ENCODE peak calls at places on chromosome 6, in six cellular contexts. One of them, this sample, is unnamed.

GRCh38 chr6:87706187-87706966 is 4.3 kb upstream of the AKIRIN2 start:
- DNase-seq in G401: no peak
- DNase-seq in T-cell: no peak
- DNase-seq in T-helper 1 cell: no peak
- DNase-seq in hypothalamus: no peak
- DNase-seq in GM20000: no peak
- DNase-seq in this sample: no peak

GRCh38 chr6:135066806-135067205 is 12.2 kb upstream of the HBS1L start:
- DNase-seq in G401: no peak
- DNase-seq in T-cell: no peak
- DNase-seq in T-helper 1 cell: no peak
- DNase-seq in hypothalamus: no peak
- DNase-seq in GM20000: no peak
- DNase-seq in this sample: no peak

GRCh38 chr6:74507649-74508048 is 698.2 kb downstream of the COL12A1 start:
- DNase-seq in G401: no peak
- DNase-seq in T-cell: no peak
- DNase-seq in T-helper 1 cell: no peak
- DNase-seq in hypothalamus: no peak
- DNase-seq in GM20000: no peak
- DNase-seq in this sample: no peak

GRCh38 chr6:88492824-88493223 is 326.7 kb upstream of the CNR1 start:
- DNase-seq in G401: peak
- DNase-seq in T-cell: no peak
- DNase-seq in T-helper 1 cell: no peak
- DNase-seq in hypothalamus: no peak
- DNase-seq in GM20000: no peak
- DNase-seq in this sample: no peak

GRCh38 chr6:53734473-53735299 is 60.1 kb upstream of the LRRC1 start:
- DNase-seq in G401: no peak
- DNase-seq in T-cell: no peak
- DNase-seq in T-helper 1 cell: peak
- DNase-seq in hypothalamus: no peak
- DNase-seq in GM20000: peak
- DNase-seq in this sample: peak

GRCh38 chr6:140790109-140790508 is 1342.6 kb upstream of the GJE1 start:
- DNase-seq in G401: no peak
- DNase-seq in T-cell: no peak
- DNase-seq in T-helper 1 cell: no peak
- DNase-seq in hypothalamus: no peak
- DNase-seq in GM20000: no peak
- DNase-seq in this sample: no peak

GRCh38 chr6:119076966-119077642 is 1.4 kb downstream of the FAM184A start:
- DNase-seq in G401: peak
- DNase-seq in T-cell: no peak
- DNase-seq in T-helper 1 cell: peak
- DNase-seq in hypothalamus: no peak
- DNase-seq in GM20000: no peak
- DNase-seq in this sample: no peak

GRCh38 chr6:2731281-2731909 is 19.3 kb downstream of the MYLK4 start:
- DNase-seq in G401: no peak
- DNase-seq in T-cell: no peak
- DNase-seq in T-helper 1 cell: no peak
- DNase-seq in hypothalamus: no peak
- DNase-seq in GM20000: no peak
- DNase-seq in this sample: no peak

GRCh38 chr6:157405986-157406385 is 25.0 kb downstream of the ZDHHC14 start:
- DNase-seq in G401: no peak
- DNase-seq in T-cell: no peak
- DNase-seq in T-helper 1 cell: no peak
- DNase-seq in hypothalamus: no peak
- DNase-seq in GM20000: no peak
- DNase-seq in this sample: no peak

GRCh38 chr6:16372029-16372776 is 133.8 kb downstream of the GMPR start:
- DNase-seq in G401: no peak
- DNase-seq in T-cell: no peak
- DNase-seq in T-helper 1 cell: no peak
- DNase-seq in hypothalamus: no peak
- DNase-seq in GM20000: no peak
- DNase-seq in this sample: no peak

GRCh38 chr6:68689910-68690309 is 54.8 kb downstream of the ADGRB3 start:
- DNase-seq in G401: no peak
- DNase-seq in T-cell: no peak
- DNase-seq in T-helper 1 cell: no peak
- DNase-seq in hypothalamus: no peak
- DNase-seq in GM20000: no peak
- DNase-seq in this sample: no peak

GRCh38 chr6:12865782-12866181 is 149.2 kb downstream of the PHACTR1 start:
- DNase-seq in G401: no peak
- DNase-seq in T-cell: no peak
- DNase-seq in T-helper 1 cell: no peak
- DNase-seq in hypothalamus: no peak
- DNase-seq in GM20000: no peak
- DNase-seq in this sample: no peak

GRCh38 chr6:135630789-135631376 is 133.3 kb upstream of the AHI1 start:
- DNase-seq in G401: no peak
- DNase-seq in T-cell: no peak
- DNase-seq in T-helper 1 cell: peak
- DNase-seq in hypothalamus: no peak
- DNase-seq in GM20000: no peak
- DNase-seq in this sample: no peak

GRCh38 chr6:161169060-161169459 is 104.8 kb downstream of the AGPAT4 start:
- DNase-seq in G401: peak
- DNase-seq in T-cell: no peak
- DNase-seq in T-helper 1 cell: no peak
- DNase-seq in hypothalamus: no peak
- DNase-seq in GM20000: no peak
- DNase-seq in this sample: no peak

GRCh38 chr6:138307816-138308727 is 69.6 kb upstream of the SMIM28 start:
- DNase-seq in G401: peak
- DNase-seq in T-cell: no peak
- DNase-seq in T-helper 1 cell: no peak
- DNase-seq in hypothalamus: peak
- DNase-seq in GM20000: no peak
- DNase-seq in this sample: no peak

GRCh38 chr6:25907475-25908014 is 22.9 kb downstream of the SLC17A2 start:
- DNase-seq in G401: no peak
- DNase-seq in T-cell: no peak
- DNase-seq in T-helper 1 cell: no peak
- DNase-seq in hypothalamus: no peak
- DNase-seq in GM20000: no peak
- DNase-seq in this sample: no peak

GRCh38 chr6:149964243-149965190 is 774 bp downstream of the ULBP1 start:
- DNase-seq in G401: peak
- DNase-seq in T-cell: no peak
- DNase-seq in T-helper 1 cell: peak
- DNase-seq in hypothalamus: no peak
- DNase-seq in GM20000: peak
- DNase-seq in this sample: no peak

GRCh38 chr6:71608646-71609045 is 277.7 kb upstream of the RIMS1 start:
- DNase-seq in G401: no peak
- DNase-seq in T-cell: no peak
- DNase-seq in T-helper 1 cell: no peak
- DNase-seq in hypothalamus: no peak
- DNase-seq in GM20000: no peak
- DNase-seq in this sample: no peak

GRCh38 chr6:145891126-145891525 is 73.0 kb downstream of the SHPRH start:
- DNase-seq in G401: no peak
- DNase-seq in T-cell: no peak
- DNase-seq in T-helper 1 cell: no peak
- DNase-seq in hypothalamus: no peak
- DNase-seq in GM20000: no peak
- DNase-seq in this sample: no peak

GRCh38 chr6:33613146-33613793 is 7.9 kb upstream of the ITPR3 start:
- DNase-seq in G401: no peak
- DNase-seq in T-cell: no peak
- DNase-seq in T-helper 1 cell: no peak
- DNase-seq in hypothalamus: no peak
- DNase-seq in GM20000: no peak
- DNase-seq in this sample: no peak

GRCh38 chr6:15510536-15511247 is 152.1 kb downstream of the DTNBP1 start:
- DNase-seq in G401: peak
- DNase-seq in T-cell: no peak
- DNase-seq in T-helper 1 cell: no peak
- DNase-seq in hypothalamus: no peak
- DNase-seq in GM20000: no peak
- DNase-seq in this sample: no peak

GRCh38 chr6:4812068-4812467 is 35.9 kb downstream of the CDYL start:
- DNase-seq in G401: no peak
- DNase-seq in T-cell: no peak
- DNase-seq in T-helper 1 cell: no peak
- DNase-seq in hypothalamus: no peak
- DNase-seq in GM20000: no peak
- DNase-seq in this sample: no peak

GRCh38 chr6:150297327-150298028 is 71.3 kb upstream of the IYD start:
- DNase-seq in G401: no peak
- DNase-seq in T-cell: no peak
- DNase-seq in T-helper 1 cell: no peak
- DNase-seq in hypothalamus: no peak
- DNase-seq in GM20000: no peak
- DNase-seq in this sample: no peak

GRCh38 chr6:87308970-87309369 is 13.4 kb upstream of the SMIM8 start:
- DNase-seq in G401: no peak
- DNase-seq in T-cell: no peak
- DNase-seq in T-helper 1 cell: no peak
- DNase-seq in hypothalamus: no peak
- DNase-seq in GM20000: no peak
- DNase-seq in this sample: no peak

GRCh38 chr6:139028242-139028657 is 295 bp upstream of the ABRACL start:
- DNase-seq in G401: no peak
- DNase-seq in T-cell: no peak
- DNase-seq in T-helper 1 cell: no peak
- DNase-seq in hypothalamus: no peak
- DNase-seq in GM20000: no peak
- DNase-seq in this sample: no peak

GRCh38 chr6:3568396-3569082 is 111.7 kb upstream of the SLC22A23 start:
- DNase-seq in G401: peak
- DNase-seq in T-cell: no peak
- DNase-seq in T-helper 1 cell: no peak
- DNase-seq in hypothalamus: no peak
- DNase-seq in GM20000: no peak
- DNase-seq in this sample: no peak

GRCh38 chr6:47669684-47670515 is 28.5 kb upstream of the ADGRF4 start:
- DNase-seq in G401: no peak
- DNase-seq in T-cell: no peak
- DNase-seq in T-helper 1 cell: no peak
- DNase-seq in hypothalamus: no peak
- DNase-seq in GM20000: no peak
- DNase-seq in this sample: no peak

GRCh38 chr6:129719692-129720091 is 9.7 kb upstream of the ARHGAP18 start:
- DNase-seq in G401: no peak
- DNase-seq in T-cell: no peak
- DNase-seq in T-helper 1 cell: no peak
- DNase-seq in hypothalamus: no peak
- DNase-seq in GM20000: no peak
- DNase-seq in this sample: no peak

GRCh38 chr6:141753180-141753579 is 379.5 kb upstream of the GJE1 start:
- DNase-seq in G401: no peak
- DNase-seq in T-cell: no peak
- DNase-seq in T-helper 1 cell: no peak
- DNase-seq in hypothalamus: no peak
- DNase-seq in GM20000: no peak
- DNase-seq in this sample: no peak

GRCh38 chr6:161444464-161444863 is 170.6 kb upstream of the AGPAT4 start:
- DNase-seq in G401: peak
- DNase-seq in T-cell: no peak
- DNase-seq in T-helper 1 cell: peak
- DNase-seq in hypothalamus: peak
- DNase-seq in GM20000: no peak
- DNase-seq in this sample: no peak

GRCh38 chr6:141326426-141326825 is 806.3 kb upstream of the GJE1 start:
- DNase-seq in G401: no peak
- DNase-seq in T-cell: peak
- DNase-seq in T-helper 1 cell: peak
- DNase-seq in hypothalamus: no peak
- DNase-seq in GM20000: no peak
- DNase-seq in this sample: no peak

GRCh38 chr6:9128970-9129369 is 693.6 kb upstream of the SLC35B3 start:
- DNase-seq in G401: no peak
- DNase-seq in T-cell: no peak
- DNase-seq in T-helper 1 cell: no peak
- DNase-seq in hypothalamus: no peak
- DNase-seq in GM20000: no peak
- DNase-seq in this sample: no peak

GRCh38 chr6:118260833-118261232 is 287.3 kb upstream of the PLN start:
- DNase-seq in G401: no peak
- DNase-seq in T-cell: no peak
- DNase-seq in T-helper 1 cell: no peak
- DNase-seq in hypothalamus: no peak
- DNase-seq in GM20000: no peak
- DNase-seq in this sample: no peak

GRCh38 chr6:4472222-4472621 is 304.0 kb upstream of the CDYL start:
- DNase-seq in G401: no peak
- DNase-seq in T-cell: no peak
- DNase-seq in T-helper 1 cell: no peak
- DNase-seq in hypothalamus: no peak
- DNase-seq in GM20000: no peak
- DNase-seq in this sample: no peak

GRCh38 chr6:88238901-88239300 is 72.8 kb upstream of the CNR1 start:
- DNase-seq in G401: peak
- DNase-seq in T-cell: no peak
- DNase-seq in T-helper 1 cell: no peak
- DNase-seq in hypothalamus: no peak
- DNase-seq in GM20000: no peak
- DNase-seq in this sample: no peak

GRCh38 chr6:164085552-164086325 is 671.2 kb downstream of the QKI start:
- DNase-seq in G401: no peak
- DNase-seq in T-cell: no peak
- DNase-seq in T-helper 1 cell: no peak
- DNase-seq in hypothalamus: peak
- DNase-seq in GM20000: no peak
- DNase-seq in this sample: no peak

GRCh38 chr6:128246472-128246871 is 273.9 kb downstream of the PTPRK start:
- DNase-seq in G401: no peak
- DNase-seq in T-cell: no peak
- DNase-seq in T-helper 1 cell: no peak
- DNase-seq in hypothalamus: no peak
- DNase-seq in GM20000: no peak
- DNase-seq in this sample: no peak

This sample was measured in GM12878.